ENCODE peak calls at places on chromosomes 16 and 17, in eight cellular contexts. One of them, this sample, is unnamed.

GRCh38 chr17:58577696-58578095 is 63.3 kb upstream of the MTMR4 start:
- DNase-seq in BJ: no peak
- DNase-seq in GM23248: peak; percentile 81
- DNase-seq in breast epithelium: no peak
- DNase-seq in endothelial cell of umbilical vein: peak; percentile 30
- DNase-seq in astrocyte: peak; percentile 6
- DNase-seq in prostate gland: peak; percentile 7
- DNase-seq in fibroblast of lung: peak; percentile 26
- DNase-seq in this sample: peak; percentile 76

GRCh38 chr16:63461248-63461841 is 1425.1 kb upstream of the CDH8 start:
- DNase-seq in BJ: no peak
- DNase-seq in GM23248: peak; percentile 61
- DNase-seq in breast epithelium: no peak
- DNase-seq in endothelial cell of umbilical vein: peak; percentile 72
- DNase-seq in astrocyte: peak; percentile 29
- DNase-seq in prostate gland: peak; percentile 7
- DNase-seq in fibroblast of lung: peak; percentile 36
- DNase-seq in this sample: peak; percentile 42

GRCh38 chr16:57143125-57143965 is 42.5 kb downstream of the PSME3IP1 start:
- DNase-seq in BJ: no peak
- DNase-seq in GM23248: no peak
- DNase-seq in breast epithelium: no peak
- DNase-seq in endothelial cell of umbilical vein: no peak
- DNase-seq in astrocyte: no peak
- DNase-seq in prostate gland: no peak
- DNase-seq in fibroblast of lung: no peak
- DNase-seq in this sample: no peak

GRCh38 chr16:997440-998051 is 16.0 kb downstream of the SOX8 start:
- DNase-seq in BJ: peak; percentile 9
- DNase-seq in GM23248: peak; percentile 42
- DNase-seq in breast epithelium: no peak
- DNase-seq in endothelial cell of umbilical vein: peak; percentile 68
- DNase-seq in astrocyte: peak; percentile 16
- DNase-seq in prostate gland: peak; percentile 46
- DNase-seq in fibroblast of lung: peak; percentile 48
- DNase-seq in this sample: peak; percentile 41

GRCh38 chr17:80260791-80261158 is at the start of gene RNF213:
- DNase-seq in BJ: no peak
- DNase-seq in GM23248: peak; percentile 66
- DNase-seq in breast epithelium: no peak
- DNase-seq in endothelial cell of umbilical vein: peak; percentile 6
- DNase-seq in astrocyte: no peak
- DNase-seq in prostate gland: peak; percentile 29
- DNase-seq in fibroblast of lung: peak; percentile 19
- DNase-seq in this sample: peak; percentile 72

GRCh38 chr17:71600137-71600789 is 520.6 kb upstream of the SOX9 start:
- DNase-seq in BJ: no peak
- DNase-seq in GM23248: peak; percentile 12
- DNase-seq in breast epithelium: no peak
- DNase-seq in endothelial cell of umbilical vein: no peak
- DNase-seq in astrocyte: no peak
- DNase-seq in prostate gland: no peak
- DNase-seq in fibroblast of lung: no peak
- DNase-seq in this sample: no peak

GRCh38 chr17:38545531-38546225 is 60.1 kb downstream of the SRCIN1 start:
- DNase-seq in BJ: no peak
- DNase-seq in GM23248: no peak
- DNase-seq in breast epithelium: no peak
- DNase-seq in endothelial cell of umbilical vein: no peak
- DNase-seq in astrocyte: no peak
- DNase-seq in prostate gland: no peak
- DNase-seq in fibroblast of lung: no peak
- DNase-seq in this sample: no peak

GRCh38 chr16:30927789-30928378 is 4.5 kb downstream of the FBXL19 start:
- DNase-seq in BJ: no peak
- DNase-seq in GM23248: peak; percentile 59
- DNase-seq in breast epithelium: no peak
- DNase-seq in endothelial cell of umbilical vein: peak; percentile 36
- DNase-seq in astrocyte: peak; percentile 14
- DNase-seq in prostate gland: peak; percentile 81
- DNase-seq in fibroblast of lung: peak; percentile 39
- DNase-seq in this sample: peak; percentile 59

GRCh38 chr16:24736758-24737157 is 7.3 kb downstream of the TNRC6A start:
- DNase-seq in BJ: no peak
- DNase-seq in GM23248: no peak
- DNase-seq in breast epithelium: no peak
- DNase-seq in endothelial cell of umbilical vein: no peak
- DNase-seq in astrocyte: no peak
- DNase-seq in prostate gland: no peak
- DNase-seq in fibroblast of lung: no peak
- DNase-seq in this sample: no peak

GRCh38 chr16:24738895-24739294 is 9.4 kb downstream of the TNRC6A start:
- DNase-seq in BJ: no peak
- DNase-seq in GM23248: no peak
- DNase-seq in breast epithelium: no peak
- DNase-seq in endothelial cell of umbilical vein: no peak
- DNase-seq in astrocyte: no peak
- DNase-seq in prostate gland: no peak
- DNase-seq in fibroblast of lung: no peak
- DNase-seq in this sample: no peak

GRCh38 chr16:24734382-24734781 is 4.9 kb downstream of the TNRC6A start:
- DNase-seq in BJ: peak; percentile 37
- DNase-seq in GM23248: peak; percentile 54
- DNase-seq in breast epithelium: no peak
- DNase-seq in endothelial cell of umbilical vein: no peak
- DNase-seq in astrocyte: peak; percentile 61
- DNase-seq in prostate gland: no peak
- DNase-seq in fibroblast of lung: peak; percentile 70
- DNase-seq in this sample: no peak

GRCh38 chr16:24737916-24738594 is 8.6 kb downstream of the TNRC6A start:
- DNase-seq in BJ: no peak
- DNase-seq in GM23248: no peak
- DNase-seq in breast epithelium: no peak
- DNase-seq in endothelial cell of umbilical vein: no peak
- DNase-seq in astrocyte: no peak
- DNase-seq in prostate gland: no peak
- DNase-seq in fibroblast of lung: no peak
- DNase-seq in this sample: no peak

GRCh38 chr16:24737391-24737871 is 8.0 kb downstream of the TNRC6A start:
- DNase-seq in BJ: peak; percentile 12
- DNase-seq in GM23248: peak; percentile 75
- DNase-seq in breast epithelium: no peak
- DNase-seq in endothelial cell of umbilical vein: peak; percentile 83
- DNase-seq in astrocyte: peak; percentile 60
- DNase-seq in prostate gland: no peak
- DNase-seq in fibroblast of lung: peak; percentile 70
- DNase-seq in this sample: no peak
- H3K4me3 ChIP-seq in BJ: no peak overlapping the region
- H3K4me3 ChIP-seq in GM23248: peak overlapping the region; percentile 59
- H3K4me3 ChIP-seq in breast epithelium: no peak overlapping the region
- H3K4me3 ChIP-seq in endothelial cell of umbilical vein: no peak overlapping the region
- H3K4me3 ChIP-seq in astrocyte: no peak overlapping the region
- H3K4me3 ChIP-seq in prostate gland: no peak overlapping the region
- H3K4me3 ChIP-seq in fibroblast of lung: no peak overlapping the region
- H3K4me3 ChIP-seq in this sample: no peak overlapping the region

DNA sequence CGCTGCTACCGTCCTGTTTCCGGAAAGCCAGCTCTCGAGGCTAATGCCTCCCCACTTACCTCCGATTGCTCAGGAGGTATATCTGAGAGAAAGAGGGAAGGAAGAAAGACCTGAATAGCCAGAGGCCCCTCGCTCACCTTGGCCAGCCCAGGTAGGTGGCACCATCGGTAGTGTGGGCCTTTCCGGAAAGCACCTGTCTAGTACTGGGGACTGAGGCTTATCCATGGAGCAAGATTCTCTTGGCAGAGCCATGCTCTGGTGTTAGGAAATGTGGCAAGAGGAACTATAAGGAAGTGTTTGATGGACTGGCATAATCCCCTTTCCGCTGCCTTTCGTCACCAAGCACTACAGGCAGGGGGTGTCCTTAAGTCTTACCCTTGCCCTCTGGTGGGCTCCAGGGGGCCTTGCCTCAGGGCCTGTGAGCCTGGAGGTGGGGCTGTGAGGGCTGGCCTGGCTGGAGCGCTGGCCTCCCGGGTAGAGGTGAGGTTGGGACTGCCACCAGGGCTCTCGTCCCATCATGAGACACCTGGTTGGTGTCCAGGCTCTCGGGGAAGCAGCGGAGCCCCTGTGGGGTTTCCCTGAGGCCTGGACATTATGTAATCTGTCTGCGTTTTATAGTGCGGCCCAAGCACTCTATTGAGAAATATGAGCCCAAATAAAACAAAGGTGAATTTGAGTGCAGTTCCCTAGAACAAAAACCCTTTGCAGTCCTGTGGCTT is 2.9 kb downstream of the CMIP start:
- DNase-seq in BJ: no peak
- DNase-seq in GM23248: no peak
- DNase-seq in breast epithelium: no peak
- DNase-seq in endothelial cell of umbilical vein: peak; percentile 25
- DNase-seq in astrocyte: peak; percentile 12
- DNase-seq in prostate gland: peak; percentile 53
- DNase-seq in fibroblast of lung: no peak
- DNase-seq in this sample: no peak
- H3K4me3 ChIP-seq in BJ: no peak overlapping the region
- H3K4me3 ChIP-seq in GM23248: peak overlapping the region; percentile 92
- H3K4me3 ChIP-seq in breast epithelium: peak overlapping the region; percentile 86
- H3K4me3 ChIP-seq in endothelial cell of umbilical vein: peak overlapping the region; percentile 97
- H3K4me3 ChIP-seq in astrocyte: peak overlapping the region; percentile 77
- H3K4me3 ChIP-seq in prostate gland: peak overlapping the region; percentile 93
- H3K4me3 ChIP-seq in fibroblast of lung: no peak overlapping the region
- H3K4me3 ChIP-seq in this sample: peak overlapping the region; percentile 59

GRCh38 chr16:86304868-86305267 is 205.5 kb upstream of the FOXF1 start:
- DNase-seq in BJ: no peak
- DNase-seq in GM23248: no peak
- DNase-seq in breast epithelium: no peak
- DNase-seq in endothelial cell of umbilical vein: no peak
- DNase-seq in astrocyte: no peak
- DNase-seq in prostate gland: no peak
- DNase-seq in fibroblast of lung: no peak
- DNase-seq in this sample: no peak

GRCh38 chr16:86302710-86303109 is 207.6 kb upstream of the FOXF1 start:
- DNase-seq in BJ: no peak
- DNase-seq in GM23248: no peak
- DNase-seq in breast epithelium: no peak
- DNase-seq in endothelial cell of umbilical vein: no peak
- DNase-seq in astrocyte: no peak
- DNase-seq in prostate gland: no peak
- DNase-seq in fibroblast of lung: no peak
- DNase-seq in this sample: no peak

GRCh38 chr16:86306046-86306644 is 204.2 kb upstream of the FOXF1 start:
- DNase-seq in BJ: peak; percentile 90
- DNase-seq in GM23248: peak; percentile 45
- DNase-seq in breast epithelium: no peak
- DNase-seq in endothelial cell of umbilical vein: no peak
- DNase-seq in astrocyte: peak; percentile 29
- DNase-seq in prostate gland: no peak
- DNase-seq in fibroblast of lung: peak; percentile 47
- DNase-seq in this sample: no peak

GRCh38 chr16:86305440-86305839 is 204.9 kb upstream of the FOXF1 start:
- DNase-seq in BJ: no peak
- DNase-seq in GM23248: no peak
- DNase-seq in breast epithelium: no peak
- DNase-seq in endothelial cell of umbilical vein: no peak
- DNase-seq in astrocyte: no peak
- DNase-seq in prostate gland: no peak
- DNase-seq in fibroblast of lung: no peak
- DNase-seq in this sample: no peak

DNA sequence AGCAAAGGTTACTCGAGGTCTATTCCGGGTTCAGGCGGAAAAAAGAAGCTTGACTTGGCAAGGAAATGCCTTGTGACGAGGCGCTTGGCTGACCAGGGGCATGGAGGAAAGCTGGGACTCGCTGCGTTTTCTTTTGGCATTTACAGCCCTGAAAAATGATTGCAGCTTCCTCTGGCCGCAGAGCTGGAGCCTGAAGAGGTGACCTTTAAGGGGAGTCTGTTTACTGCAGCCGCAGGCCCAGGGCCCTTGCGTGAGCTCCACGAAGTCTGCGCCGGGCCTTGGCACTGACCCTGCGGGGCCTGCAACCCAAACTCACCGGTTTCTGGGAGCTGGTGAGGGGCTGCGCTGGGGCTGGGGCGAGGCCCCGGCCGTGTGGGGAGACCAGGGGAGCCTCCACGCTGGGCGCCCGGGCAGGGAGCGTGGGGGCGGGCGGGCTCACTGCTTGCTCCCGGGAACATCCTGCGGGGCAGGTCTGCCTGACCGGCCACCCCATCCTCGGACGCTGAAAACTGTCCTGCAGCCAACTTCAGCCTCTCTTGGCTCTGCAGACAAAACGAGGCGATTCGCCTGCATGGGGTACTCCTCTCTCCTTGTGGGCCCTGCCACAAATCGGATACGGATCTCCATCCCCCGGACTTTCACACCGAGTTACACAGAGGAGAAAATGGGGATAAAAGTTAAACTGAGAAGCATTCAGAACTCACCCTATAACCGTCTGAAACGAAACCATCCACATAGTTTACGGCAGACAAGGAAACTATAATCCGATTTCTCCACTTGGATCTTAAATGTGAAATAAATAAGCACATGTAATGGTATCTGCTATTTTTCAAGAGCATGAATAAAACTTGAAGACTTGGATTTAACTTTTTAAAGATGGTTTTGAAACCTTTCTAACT is 206.3 kb upstream of the FOXF1 start:
- DNase-seq in BJ: no peak
- DNase-seq in GM23248: no peak
- DNase-seq in breast epithelium: no peak
- DNase-seq in endothelial cell of umbilical vein: no peak
- DNase-seq in astrocyte: no peak
- DNase-seq in prostate gland: no peak
- DNase-seq in fibroblast of lung: no peak
- DNase-seq in this sample: no peak
- H3K4me3 ChIP-seq in BJ: no peak overlapping the region
- H3K4me3 ChIP-seq in GM23248: no peak overlapping the region
- H3K4me3 ChIP-seq in breast epithelium: no peak overlapping the region
- H3K4me3 ChIP-seq in endothelial cell of umbilical vein: no peak overlapping the region
- H3K4me3 ChIP-seq in astrocyte: no peak overlapping the region
- H3K4me3 ChIP-seq in prostate gland: no peak overlapping the region
- H3K4me3 ChIP-seq in fibroblast of lung: peak overlapping the region; percentile 39
- H3K4me3 ChIP-seq in this sample: no peak overlapping the region

GRCh38 chr17:75485688-75486087 is 29.3 kb downstream of the TMEM94 start:
- DNase-seq in BJ: no peak
- DNase-seq in GM23248: no peak
- DNase-seq in breast epithelium: no peak
- DNase-seq in endothelial cell of umbilical vein: no peak
- DNase-seq in astrocyte: no peak
- DNase-seq in prostate gland: no peak
- DNase-seq in fibroblast of lung: no peak
- DNase-seq in this sample: no peak

GRCh38 chr17:75486951-75487350 is 28.4 kb downstream of the CASKIN2 start:
- DNase-seq in BJ: no peak
- DNase-seq in GM23248: no peak
- DNase-seq in breast epithelium: no peak
- DNase-seq in endothelial cell of umbilical vein: no peak
- DNase-seq in astrocyte: no peak
- DNase-seq in prostate gland: no peak
- DNase-seq in fibroblast of lung: no peak
- DNase-seq in this sample: no peak

GRCh38 chr17:75486151-75486550 is 29.2 kb downstream of the CASKIN2 start:
- DNase-seq in BJ: no peak
- DNase-seq in GM23248: no peak
- DNase-seq in breast epithelium: no peak
- DNase-seq in endothelial cell of umbilical vein: no peak
- DNase-seq in astrocyte: no peak
- DNase-seq in prostate gland: no peak
- DNase-seq in fibroblast of lung: no peak
- DNase-seq in this sample: no peak

GRCh38 chr17:75488693-75489510 is 26.4 kb downstream of the CASKIN2 start:
- DNase-seq in BJ: no peak
- DNase-seq in GM23248: no peak
- DNase-seq in breast epithelium: no peak
- DNase-seq in endothelial cell of umbilical vein: no peak
- DNase-seq in astrocyte: no peak
- DNase-seq in prostate gland: no peak
- DNase-seq in fibroblast of lung: no peak
- DNase-seq in this sample: no peak

GRCh38 chr17:75487351-75488070 is 27.8 kb downstream of the CASKIN2 start:
- DNase-seq in BJ: no peak
- DNase-seq in GM23248: no peak
- DNase-seq in breast epithelium: no peak
- DNase-seq in endothelial cell of umbilical vein: no peak
- DNase-seq in astrocyte: no peak
- DNase-seq in prostate gland: no peak
- DNase-seq in fibroblast of lung: no peak
- DNase-seq in this sample: no peak
- H3K4me3 ChIP-seq in BJ: no peak overlapping the region
- H3K4me3 ChIP-seq in GM23248: no peak overlapping the region
- H3K4me3 ChIP-seq in breast epithelium: no peak overlapping the region
- H3K4me3 ChIP-seq in endothelial cell of umbilical vein: no peak overlapping the region
- H3K4me3 ChIP-seq in astrocyte: no peak overlapping the region
- H3K4me3 ChIP-seq in prostate gland: no peak overlapping the region
- H3K4me3 ChIP-seq in fibroblast of lung: no peak overlapping the region
- H3K4me3 ChIP-seq in this sample: no peak overlapping the region

This sample was measured in HAP-1.